ENCODE peak calls at places on chromosomes 2 and 18, in five cellular contexts. I is cardiac muscle cell, E is astrocyte, Q is GM23248, R is HepG2. Y is an unnamed sample. For H3K4me1 and H3K36me3, the result is how much of the 10 kb centered on the place peaks cover.

GRCh38 chr2:105403785-105404698 is 5.2 kb upstream of the FHL2 start:
- DNase-seq in Q (peak), I (no peak), E (peak), R (no peak), Y (peak)

GRCh38 chr2:219737270-219737691 is 109.9 kb downstream of the SLC4A3 start:
- DNase-seq in R (no peak), Q (peak), E (peak), I (peak), Y (no peak)

GRCh38 chr2:217074576-217075224 is 214.8 kb upstream of the TNP1 start:
- DNase-seq in I (peak), E (peak), R (no peak), Q (peak), Y (no peak)

GRCh38 chr2:98658816-98659486 is 50.6 kb downstream of the UNC50 start:
- DNase-seq in E (no peak), Q (no peak), I (no peak), R (no peak), Y (no peak)

GRCh38 chr2:96946625-96947024 is 39.8 kb downstream of the FAM178B start:
- DNase-seq in R (no peak), Q (no peak), E (no peak), I (no peak), Y (no peak)

GRCh38 chr2:235106874-235107639 is 155.2 kb downstream of the SH3BP4 start:
- DNase-seq in I (peak), Q (peak), R (peak), E (peak), Y (peak)

GRCh38 chr18:10242922-10243680 is 211.3 kb upstream of the APCDD1 start:
- DNase-seq in R (no peak), E (no peak), Q (no peak), I (no peak), Y (no peak)

GRCh38 chr2:38146302-38146916 is 70.5 kb upstream of the CYP1B1 start:
- DNase-seq in R (no peak), E (peak), Q (peak), I (no peak), Y (peak)

GRCh38 chr2:111155610-111156009 is 34.9 kb downstream of the BCL2L11 start:
- DNase-seq in I (no peak), Q (no peak), E (peak), R (peak), Y (no peak)

GRCh38 chr2:180943275-180943674 is 37.1 kb upstream of the UBE2E3 start:
- DNase-seq in I (no peak), Q (no peak), R (no peak), E (no peak), Y (no peak)

GRCh38 chr2:236871500-236872001 is 214.1 kb upstream of the COPS8 start:
- DNase-seq in I (no peak), Q (peak), R (peak), E (peak), Y (peak)

GRCh38 chr18:3722662-3723433 is 272.9 kb downstream of the TGIF1 start:
- DNase-seq in I (no peak), Q (no peak), R (peak), E (peak), Y (no peak)

GRCh38 chr2:203077458-203077857 is 62.8 kb downstream of the NBEAL1 start:
- DNase-seq in I (no peak), R (no peak), Q (peak), E (peak), Y (no peak)

GRCh38 chr2:158544998-158545397 is 88.2 kb downstream of the PKP4 start:
- DNase-seq in Q (no peak), I (no peak), R (no peak), E (no peak), Y (no peak)

GRCh38 chr2:26942543-26943295 is 27.7 kb upstream of the MAPRE3 start:
- DNase-seq in E (peak), I (peak), Q (peak), R (peak), Y (peak)

GRCh38 chr2:2748399-2749205 is 417.5 kb upstream of the MYT1L start:
- DNase-seq in Q (no peak), I (no peak), R (no peak), E (no peak), Y (no peak)

GRCh38 chr2:227862227-227862740 is 9.1 kb upstream of the DAW1 start:
- DNase-seq in Q (peak), E (no peak), I (peak), R (peak), Y (peak)

GRCh38 chr2:189836644-189837043 is 52.4 kb downstream of the PMS1 start:
- DNase-seq in R (no peak), E (peak), I (no peak), Q (peak), Y (no peak)

GRCh38 chr2:85744055-85744454 is 9.7 kb upstream of the ATOH8 start:
- DNase-seq in R (no peak), E (no peak), Q (peak), I (no peak), Y (no peak)

GRCh38 chr2:85741811-85742507 is 11.8 kb upstream of the ATOH8 start:
- DNase-seq in I (no peak), Q (peak), E (peak), R (peak), Y (peak)

GRCh38 chr2:85745619-85746018 is 8.2 kb upstream of the ATOH8 start:
- DNase-seq in E (no peak), I (no peak), R (no peak), Q (no peak), Y (no peak)

GRCh38 chr2:85744771-85745601 is 8.8 kb upstream of the ATOH8 start:
- DNase-seq in R (no peak), Q (peak), E (peak), I (no peak), Y (peak)

GRCh38 chr2:85743304-85743978 is 10.3 kb upstream of the ATOH8 start:
- DNase-seq in R (no peak), E (peak), Q (peak), I (no peak), Y (peak)
- H3K4me1 ChIP-seq in R (under half), E (under half), Q (half or more), I (under half), Y (half or more)

DNA sequence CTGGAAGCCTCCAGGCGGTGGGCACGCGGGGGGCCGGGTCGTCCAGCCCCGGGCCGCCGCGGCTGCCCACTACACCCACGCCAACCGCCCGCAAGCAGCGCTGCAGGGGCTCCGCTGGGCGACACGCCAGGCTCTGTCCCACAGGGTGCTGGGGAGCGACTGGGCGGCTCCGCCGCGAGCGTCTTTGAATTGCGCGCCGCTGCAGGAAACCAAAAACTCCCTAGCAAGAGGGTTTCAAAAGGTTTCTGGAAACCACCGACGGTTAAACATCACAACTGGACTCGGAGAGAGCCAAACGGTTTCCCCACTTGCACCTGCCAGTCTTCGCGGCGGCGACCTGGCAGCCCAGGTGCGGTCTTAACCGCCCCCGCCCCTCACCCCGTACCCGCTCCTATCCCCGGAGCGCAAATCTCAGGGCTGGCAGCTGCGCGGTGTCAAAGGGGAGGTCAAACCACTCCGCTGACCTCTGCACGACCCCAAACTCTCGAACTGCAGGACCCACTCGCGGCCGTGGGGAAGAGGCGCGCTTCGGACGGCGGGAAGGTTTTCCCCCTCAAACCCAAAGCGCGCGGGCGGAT is 1.0 kb downstream of the CXCR4 start:
- DNase-seq in Q (no peak), I (peak), R (no peak), E (no peak), Y (no peak)
- H3K36me3 ChIP-seq in Q (under half), I (under half), R (under half), E (under half), Y (under half)

DNA sequence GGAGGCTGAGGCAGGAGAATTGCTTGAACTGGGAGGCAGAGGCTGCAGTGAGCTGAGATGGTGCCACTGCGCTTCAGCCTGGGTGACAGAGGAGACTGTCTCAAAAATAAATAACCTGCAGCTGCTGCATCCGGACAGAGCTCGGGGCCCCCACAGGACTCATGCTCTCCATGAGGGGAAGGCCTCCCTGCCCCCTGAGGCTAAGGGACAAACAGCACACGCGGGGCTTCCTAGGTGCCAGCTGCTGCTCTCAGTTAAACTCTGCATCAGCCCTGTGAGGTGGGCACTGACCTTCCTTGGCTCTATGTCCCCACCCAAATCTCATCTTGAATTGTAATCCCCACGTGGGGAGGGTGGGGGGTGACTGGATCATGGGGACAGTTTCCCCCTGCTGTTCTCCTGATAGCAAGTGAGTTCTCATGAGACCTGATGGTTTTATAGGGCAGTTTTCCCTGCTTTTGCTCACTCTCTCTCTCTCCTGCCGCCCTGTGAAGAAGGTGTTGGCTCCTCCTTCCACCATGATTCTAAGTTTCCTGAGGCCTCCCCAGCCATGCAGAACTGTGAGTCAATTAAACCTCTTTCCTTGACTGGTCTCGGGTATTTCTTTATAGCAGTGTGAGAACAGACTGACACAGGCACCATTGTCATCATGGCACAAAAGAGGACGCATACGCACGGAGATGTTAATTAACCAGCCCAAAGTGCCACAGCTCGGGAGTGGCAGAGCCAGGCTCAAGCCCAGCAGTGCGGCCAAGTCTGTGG is 49.9 kb upstream of the TAF1B start:
- DNase-seq in Q (no peak), E (no peak), I (no peak), R (no peak), Y (no peak)
- H3K4me1 ChIP-seq in Q (under half), E (under half), I (under half), R (under half), Y (under half)

GRCh38 chr2:16568998-16569397 is 96.6 kb downstream of the CYRIA start:
- DNase-seq in E (peak), Q (no peak), I (peak), R (no peak), Y (no peak)
- H3K36me3 ChIP-seq in E (under half), Q (under half), I (under half), R (under half), Y (under half)

DNA sequence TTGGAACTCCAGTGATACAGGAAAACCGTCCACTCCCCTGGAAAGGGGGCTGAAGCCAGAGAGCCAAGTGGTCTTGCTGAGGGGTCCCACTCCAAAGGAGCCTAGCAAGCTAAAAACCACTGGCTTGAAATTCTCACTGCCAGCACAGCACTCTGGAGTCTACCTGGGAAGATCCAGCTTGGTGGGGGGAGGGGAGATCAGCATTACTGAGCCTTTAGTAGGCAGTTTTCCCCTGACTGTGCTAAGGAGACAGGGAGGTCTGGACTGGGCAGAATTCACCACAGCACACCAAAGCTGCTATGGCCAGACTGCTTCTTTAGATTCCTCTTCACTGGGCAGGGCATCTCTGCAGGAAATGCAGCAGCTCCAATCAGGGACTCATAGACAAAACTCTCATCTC is 510.7 kb upstream of the LRRTM1 start:
- DNase-seq in R (no peak), E (no peak), I (no peak), Q (no peak), Y (no peak)
- H3K4me1 ChIP-seq in R (under half), E (under half), I (under half), Q (under half), Y (under half)

DNA sequence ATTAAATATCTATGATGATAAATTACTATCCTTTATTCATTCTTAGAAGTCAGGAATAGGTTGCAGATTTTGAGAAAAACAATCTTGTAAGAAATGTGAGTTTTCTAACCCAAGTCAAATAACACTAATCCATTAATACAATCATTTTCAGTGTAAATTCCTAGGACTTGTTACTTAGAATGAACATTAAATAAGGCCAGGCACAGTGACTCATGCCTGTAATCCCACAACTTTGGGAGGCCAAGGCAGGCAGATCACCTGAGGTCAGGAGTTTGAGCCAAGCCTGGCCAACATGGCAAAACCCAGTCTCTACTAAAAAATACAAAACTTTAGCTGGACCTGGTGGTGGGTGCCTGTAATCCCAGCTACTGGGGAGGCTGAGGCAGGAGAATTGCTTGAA is 45.8 kb upstream of the CDKL4 start:
- DNase-seq in E (peak), Q (peak), R (no peak), I (no peak), Y (no peak)
- H3K36me3 ChIP-seq in E (under half), Q (half or more), R (under half), I (half or more), Y (under half)

GRCh38 chr2:54666131-54666637 is 57.3 kb upstream of the EML6 start:
- DNase-seq in I (no peak), E (peak), R (peak), Q (peak), Y (no peak)
- H3K4me1 ChIP-seq in I (under half), E (under half), R (half or more), Q (under half), Y (under half)